ENCODE peak calls at places on chromosome 13, in five cellular contexts. L is COLO829, C is thoracic aorta, S is AG10803, F is coronary artery. E is an unnamed sample.

GRCh38 chr13:74187564-74187963 is 53.4 kb upstream of the KLF12 start:
- DNase-seq in L (peak), C (no peak), S (peak), F (no peak), E (peak)

GRCh38 chr13:98939552-98940306 is 38.1 kb downstream of the DOCK9 start:
- DNase-seq in L (no peak), C (no peak), S (peak), F (no peak), E (no peak)

GRCh38 chr13:26219726-26220125 is 2.4 kb downstream of the RNF6 start:
- DNase-seq in L (no peak), C (no peak), S (peak), F (no peak), E (no peak)

GRCh38 chr13:83709751-83710515 is 172.3 kb downstream of the SLITRK1 start:
- DNase-seq in L (no peak), C (no peak), S (no peak), F (no peak), E (no peak)

GRCh38 chr13:43346427-43346826 is 323.0 kb downstream of the DNAJC15 start:
- DNase-seq in L (no peak), C (no peak), S (no peak), F (no peak), E (no peak)

GRCh38 chr13:51230473-51231105 is 8.4 kb downstream of the FAM124A start:
- DNase-seq in L (no peak), C (no peak), S (peak), F (no peak), E (peak)

GRCh38 chr13:85080726-85081125 is 718.5 kb downstream of the SLITRK6 start:
- DNase-seq in L (no peak), C (no peak), S (no peak), F (no peak), E (no peak)

GRCh38 chr13:75405976-75406703 is 75.8 kb downstream of the TBC1D4 start:
- DNase-seq in L (no peak), C (no peak), S (peak), F (no peak), E (no peak)

GRCh38 chr13:86051134-86052103 is 252.2 kb upstream of the SLITRK6 start:
- DNase-seq in L (no peak), C (no peak), S (no peak), F (no peak), E (peak)

GRCh38 chr13:84192125-84192524 is 309.9 kb upstream of the SLITRK1 start:
- DNase-seq in L (no peak), C (no peak), S (peak), F (no peak), E (peak)

GRCh38 chr13:25882732-25883357 is 169.0 kb downstream of the SHISA2 start:
- DNase-seq in L (no peak), C (no peak), S (no peak), F (no peak), E (no peak)

GRCh38 chr13:97223711-97224461 is 1.8 kb downstream of the MBNL2 start:
- DNase-seq in L (no peak), C (no peak), S (peak), F (peak), E (peak)

GRCh38 chr13:114099191-114099590 is 33.2 kb downstream of the RASA3 start:
- DNase-seq in L (peak), C (peak), S (peak), F (peak), E (peak)

GRCh38 chr13:114173261-114173660 is 5.8 kb upstream of the CFAP97D2 start:
- DNase-seq in L (no peak), C (no peak), S (no peak), F (no peak), E (no peak)

GRCh38 chr13:98239156-98240076 is 62.3 kb upstream of the RNF113B start:
- DNase-seq in L (no peak), C (no peak), S (no peak), F (no peak), E (no peak)

GRCh38 chr13:30128591-30128990 is 178.8 kb downstream of the KATNAL1 start:
- DNase-seq in L (no peak), C (no peak), S (no peak), F (no peak), E (no peak)

GRCh38 chr13:110326263-110326904 is 19.3 kb downstream of the COL4A2 start:
- DNase-seq in L (no peak), C (no peak), S (no peak), F (peak), E (peak)

GRCh38 chr13:98749501-98749900 is 3.0 kb downstream of the SLC15A1 start:
- DNase-seq in L (no peak), C (no peak), S (peak), F (no peak), E (peak)

GRCh38 chr13:46909037-46909436 is 12.2 kb upstream of the HTR2A start:
- DNase-seq in L (no peak), C (no peak), S (peak), F (no peak), E (peak)